ENCODE peak calls at places on chromosomes 5 and 9, in eight cellular contexts. S is spleen, M is GM12891, P is HCT116, I is H54, N is stomach, T is erythroblast, B is transverse colon. G is an unnamed sample.

GRCh38 chr9:13750061-13750460 is 470.6 kb upstream of the MPDZ start:
- DNase-seq in S (no peak), P (no peak), N (no peak), I (peak), M (no peak), T (no peak), B (no peak), G (no peak)

GRCh38 chr9:4887556-4887955 is 94.8 kb downstream of the RCL1 start:
- DNase-seq in M (no peak), N (no peak), S (no peak), T (no peak), P (no peak), I (no peak), B (no peak), G (no peak)

GRCh38 chr5:44935262-44935661 is 126.5 kb downstream of the MRPS30 start:
- DNase-seq in N (no peak), T (peak), P (peak), M (no peak), B (no peak), S (no peak), I (no peak), G (no peak)

GRCh38 chr5:61290815-61291214 is 41.2 kb upstream of the ZSWIM6 start:
- DNase-seq in T (no peak), M (no peak), B (peak), I (no peak), P (no peak), S (no peak), N (no peak), G (peak)

GRCh38 chr9:10534863-10535262 is 77.9 kb downstream of the PTPRD start:
- DNase-seq in B (no peak), S (no peak), N (no peak), T (no peak), M (no peak), P (no peak), I (no peak), G (no peak)

GRCh38 chr9:37969130-37969529 is 65.2 kb upstream of the SLC25A51 start:
- DNase-seq in B (peak), P (no peak), T (peak), S (peak), M (no peak), N (peak), I (no peak), G (no peak)

GRCh38 chr9:109745335-109746283 is 34.4 kb upstream of the PALM2AKAP2 start:
- DNase-seq in S (no peak), I (no peak), N (no peak), P (no peak), M (no peak), B (peak), T (no peak), G (peak)

GRCh38 chr5:86878250-86878649 is 260.5 kb downstream of the COX7C start:
- DNase-seq in M (no peak), S (no peak), I (no peak), P (no peak), B (no peak), N (no peak), T (no peak), G (no peak)

GRCh38 chr5:179227578-179228311 is 117.5 kb downstream of the ADAMTS2 start:
- DNase-seq in B (peak), M (no peak), I (no peak), P (no peak), S (peak), N (no peak), T (no peak), G (peak)

GRCh38 chr5:142810081-142810480 is 39.9 kb downstream of the ARHGAP26 start:
- DNase-seq in B (no peak), T (no peak), I (no peak), P (no peak), M (no peak), S (no peak), N (no peak), G (no peak)

DNA sequence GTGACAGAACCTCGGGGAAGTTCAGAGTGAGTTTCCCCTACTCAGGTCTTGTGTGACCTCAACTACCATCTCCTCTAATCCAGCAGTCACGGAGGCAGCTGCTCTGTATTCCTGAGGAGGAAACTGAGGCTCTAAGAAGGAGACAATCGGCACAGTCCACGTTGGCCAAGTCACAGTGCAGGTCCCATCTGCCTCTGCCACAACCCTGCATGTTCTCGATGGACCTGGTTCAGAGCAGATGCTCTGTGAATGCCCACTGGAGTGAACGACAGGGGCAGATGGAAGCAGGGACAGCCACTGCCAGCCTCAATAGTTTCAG is 720 bp upstream of the ERGIC1 start:
- DNase-seq in N (no peak), I (no peak), M (no peak), S (no peak), P (no peak), B (no peak), T (no peak), G (no peak)
- TF ChIP-seq POLR2A in N (no peak), I (no peak), M (no peak), S (no peak), P (no peak), B (no peak), T (no peak), G (no peak)

GRCh38 chr9:121201738-121202533 is at the start of gene RAB14:
- DNase-seq in M (peak), B (peak), I (peak), N (peak), P (peak), S (peak), T (peak), G (peak)
- TF ChIP-seq POLR2A in M (peak), B (peak), I (peak), N (no peak), P (peak), S (no peak), T (peak), G (peak)

GRCh38 chr9:133854048-133854447 is 115.9 kb upstream of the SARDH start:
- DNase-seq in N (no peak), P (no peak), B (no peak), T (no peak), I (no peak), S (no peak), M (no peak), G (no peak)
- TF ChIP-seq POLR2A in N (no peak), P (no peak), B (no peak), T (no peak), I (no peak), S (no peak), M (no peak), G (no peak)

GRCh38 chr9:91062281-91062680 is 260.7 kb downstream of the SYK start:
- DNase-seq in T (no peak), I (no peak), N (no peak), P (no peak), B (no peak), M (no peak), S (no peak), G (no peak)
- TF ChIP-seq POLR2A in T (no peak), I (no peak), N (no peak), P (no peak), B (no peak), M (no peak), S (no peak), G (no peak)

GRCh38 chr5:6603643-6604042 is 29.2 kb downstream of the NSUN2 start:
- DNase-seq in P (no peak), N (no peak), I (no peak), T (no peak), S (no peak), M (no peak), B (no peak), G (no peak)
- TF ChIP-seq POLR2A in P (no peak), N (no peak), I (no peak), T (no peak), S (no peak), M (no peak), B (no peak), G (no peak)

DNA sequence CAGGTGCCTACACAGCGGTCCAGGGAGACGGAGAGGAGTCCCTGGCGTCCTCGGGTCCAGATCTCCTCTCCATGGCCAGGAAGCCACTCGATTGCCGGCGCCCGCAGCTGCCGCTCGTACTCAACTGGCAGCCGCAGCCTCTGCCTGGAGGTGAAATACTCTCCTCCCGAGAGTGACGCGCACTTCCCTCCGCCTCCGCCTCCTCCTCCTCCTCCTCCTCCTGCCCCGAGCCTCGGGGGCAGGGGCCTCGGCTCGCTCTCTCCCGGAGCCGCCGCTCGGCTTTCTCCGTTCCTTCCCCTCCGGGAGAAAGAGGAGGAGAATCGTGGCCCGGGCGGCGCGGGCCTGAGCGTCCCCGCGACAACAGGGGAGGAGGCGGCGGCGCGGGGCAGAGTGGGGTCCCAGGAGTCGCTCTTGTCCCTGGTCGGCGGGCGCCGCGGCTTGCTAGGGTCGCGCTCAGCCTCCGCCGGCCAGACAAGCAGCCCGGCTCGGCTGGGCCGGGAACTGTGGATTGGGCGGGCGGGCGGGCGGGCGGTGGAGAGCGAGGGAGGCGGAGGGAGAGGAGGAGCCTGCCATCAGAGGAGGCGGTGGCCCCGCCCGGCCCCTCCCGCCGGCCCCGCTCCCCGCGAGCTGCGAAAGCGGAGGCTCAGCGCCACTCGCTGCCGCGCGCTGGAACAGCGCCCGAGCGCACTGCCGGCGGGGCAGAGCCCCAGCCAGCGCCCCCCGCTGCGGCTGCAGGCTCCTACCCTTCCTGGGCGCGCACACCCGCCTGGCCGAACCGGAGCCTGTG is at the start of gene CEMIP2:
- DNase-seq in P (peak), S (peak), N (peak), B (peak), M (peak), I (peak), T (peak), G (peak)
- TF ChIP-seq POLR2A in P (peak), S (peak), N (no peak), B (peak), M (no peak), I (peak), T (peak), G (peak)

G was measured in sigmoid colon.